ENCODE peak calls at places on chromosomes 2 and 18, in eight cellular contexts. Z is naive thymus-derived CD8-positive, alpha-beta T cell; P is anterior cingulate cortex; E is EH; N is GM04504; F is left cardiac atrium; X is GM20000; B is NCI-H1436 treated with DMSO at 0.1 percent for 48 hours. D is an unnamed sample.

GRCh38 chr2:180472133-180472532 is 465.0 kb upstream of the CWC22 start:
- DNase-seq in F (no peak), P (no peak), B (no peak), N (no peak), Z (no peak), E (peak), X (no peak), D (peak)

GRCh38 chr18:34976899-34977786 is 64.1 kb upstream of the MAPRE2 start:
- DNase-seq in F (peak), N (no peak), X (peak), Z (peak), B (peak), E (peak), P (peak), D (no peak)

GRCh38 chr2:235707411-235708096 is 213.7 kb downstream of the AGAP1 start:
- DNase-seq in B (no peak), X (no peak), N (no peak), P (no peak), F (no peak), E (no peak), Z (no peak), D (no peak)

GRCh38 chr2:765369-765768 is 88.2 kb upstream of the TMEM18 start:
- DNase-seq in N (no peak), B (no peak), E (no peak), X (no peak), P (no peak), Z (no peak), F (no peak), D (no peak)

GRCh38 chr2:25233916-25234610 is 65.7 kb upstream of the POMC start:
- DNase-seq in X (no peak), E (no peak), F (no peak), N (no peak), B (no peak), P (no peak), Z (no peak), D (no peak)

GRCh38 chr2:237474931-237475703 is 11.9 kb upstream of the MLPH start:
- DNase-seq in N (no peak), P (peak), E (peak), X (peak), B (no peak), Z (peak), F (peak), D (peak)

GRCh38 chr2:84879595-84880394 is 1.1 kb downstream of the TRABD2A start:
- DNase-seq in X (peak), Z (no peak), P (no peak), N (no peak), E (no peak), F (no peak), B (no peak), D (no peak)

GRCh38 chr2:96195410-96196071 is 13.1 kb downstream of the STARD7 start:
- DNase-seq in B (no peak), E (peak), Z (no peak), F (no peak), X (no peak), P (no peak), N (no peak), D (peak)

GRCh38 chr2:114330594-114330993 is 111.8 kb upstream of the DPP10 start:
- DNase-seq in Z (no peak), X (no peak), N (no peak), E (no peak), F (no peak), B (no peak), P (no peak), D (no peak)

GRCh38 chr18:76697441-76697901 is 124.9 kb upstream of the ZNF236 start:
- DNase-seq in E (peak), Z (no peak), F (peak), B (no peak), P (no peak), X (no peak), N (no peak), D (peak)

GRCh38 chr2:15579641-15580040 is 12.0 kb upstream of the DDX1 start:
- DNase-seq in N (no peak), B (no peak), Z (no peak), E (peak), P (no peak), F (no peak), X (no peak), D (peak)

D was measured in AG10803.